ENCODE peak calls at places on chromosomes 11 and 22, in five cellular contexts. N, D, Z, R and P are unnamed samples.

GRCh38 chr22:46517255-46517761 is 20.1 kb downstream of the CELSR1 start:
- DNase-seq in N (no peak), D (no peak), Z (no peak), R (no peak), P (peak)

GRCh38 chr11:35594680-35595079 is 23.6 kb upstream of the FJX1 start:
- DNase-seq in N (no peak), D (no peak), Z (no peak), R (no peak), P (no peak)

GRCh38 chr11:66542362-66542761 is 3.5 kb downstream of the ZDHHC24 start:
- DNase-seq in N (no peak), D (no peak), Z (no peak), R (no peak), P (no peak)

GRCh38 chr11:100964400-100964799 is 165.2 kb downstream of the PGR start:
- DNase-seq in N (no peak), D (no peak), Z (no peak), R (no peak), P (no peak)

GRCh38 chr22:39287076-39287743 is 32.2 kb downstream of the RPL3 start:
- DNase-seq in N (no peak), D (no peak), Z (no peak), R (no peak), P (no peak)

GRCh38 chr11:76695133-76695532 is 24.6 kb upstream of the LRRC32 start:
- DNase-seq in N (no peak), D (no peak), Z (no peak), R (no peak), P (no peak)

GRCh38 chr11:128790200-128790599 is 76.9 kb downstream of the KCNJ1 start:
- DNase-seq in N (no peak), D (no peak), Z (peak), R (peak), P (no peak)

GRCh38 chr11:8262552-8263108 is 1.0 kb downstream of the LMO1 start:
- DNase-seq in N (peak), D (peak), Z (peak), R (peak), P (peak)

GRCh38 chr11:64864135-64864472 is 14.3 kb downstream of the EHD1 start:
- DNase-seq in N (no peak), D (no peak), Z (no peak), R (no peak), P (no peak)

GRCh38 chr11:125190549-125190948 is 26.0 kb downstream of the PKNOX2 start:
- DNase-seq in N (no peak), D (no peak), Z (no peak), R (no peak), P (no peak)

GRCh38 chr11:299951-300735 is 817 bp upstream of the IFITM5 start:
- DNase-seq in N (no peak), D (peak), Z (no peak), R (no peak), P (no peak)
- TF ChIP-seq CTCF in N (no peak), D (peak), Z (no peak), R (peak), P (peak)

GRCh38 chr11:17407575-17407974 is 19.1 kb upstream of the KCNJ11 start:
- DNase-seq in N (no peak), D (no peak), Z (no peak), R (no peak), P (no peak)

GRCh38 chr11:17406818-17407149 is 18.3 kb upstream of the KCNJ11 start:
- DNase-seq in N (no peak), D (no peak), Z (no peak), R (no peak), P (no peak)

GRCh38 chr11:17403977-17404759 is 15.7 kb upstream of the KCNJ11 start:
- DNase-seq in N (no peak), D (no peak), Z (no peak), R (no peak), P (no peak)

GRCh38 chr11:17406082-17406817 is 17.8 kb upstream of the KCNJ11 start:
- DNase-seq in N (no peak), D (no peak), Z (no peak), R (no peak), P (no peak)

DNA sequence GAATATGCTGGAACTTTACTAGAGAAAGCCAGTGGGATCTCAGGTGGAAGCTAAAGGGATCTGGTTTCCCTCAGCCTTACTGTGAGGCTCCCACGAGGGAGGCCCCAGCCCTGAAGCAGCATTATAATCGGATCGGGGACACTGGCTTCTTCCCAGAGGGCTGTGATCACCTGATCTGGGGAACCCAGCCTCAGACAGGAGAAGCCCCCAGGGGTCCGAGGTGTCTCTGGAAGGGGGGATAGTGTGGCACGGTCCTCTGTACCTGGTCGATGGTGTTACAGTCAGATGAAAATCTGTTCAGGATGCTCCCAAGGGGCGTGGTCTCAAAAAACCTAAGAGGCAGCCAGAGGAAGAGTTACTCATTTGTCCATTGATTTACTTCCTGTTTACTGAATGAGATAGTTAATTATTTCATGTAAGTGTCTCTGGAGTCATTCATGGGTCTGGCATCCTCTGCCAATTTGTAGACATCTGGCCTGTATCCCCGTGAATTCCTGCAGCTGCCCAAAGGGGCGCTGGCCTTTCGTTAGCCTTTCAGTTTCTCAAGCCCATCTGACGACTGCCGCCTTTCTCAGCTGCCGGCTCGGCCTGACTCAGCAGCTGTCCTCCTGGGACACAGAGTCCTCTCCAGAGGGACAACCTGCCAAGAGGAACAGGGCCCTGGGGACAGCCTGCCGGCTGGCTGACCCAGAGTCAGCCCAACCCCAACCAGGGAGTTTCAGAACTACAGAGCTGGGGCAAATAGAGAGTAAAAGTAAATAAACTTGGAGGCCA is 17.0 kb upstream of the KCNJ11 start:
- DNase-seq in N (peak), D (peak), Z (no peak), R (peak), P (no peak)
- TF ChIP-seq CTCF in N (no peak), D (peak), Z (no peak), R (peak), P (peak)

DNA sequence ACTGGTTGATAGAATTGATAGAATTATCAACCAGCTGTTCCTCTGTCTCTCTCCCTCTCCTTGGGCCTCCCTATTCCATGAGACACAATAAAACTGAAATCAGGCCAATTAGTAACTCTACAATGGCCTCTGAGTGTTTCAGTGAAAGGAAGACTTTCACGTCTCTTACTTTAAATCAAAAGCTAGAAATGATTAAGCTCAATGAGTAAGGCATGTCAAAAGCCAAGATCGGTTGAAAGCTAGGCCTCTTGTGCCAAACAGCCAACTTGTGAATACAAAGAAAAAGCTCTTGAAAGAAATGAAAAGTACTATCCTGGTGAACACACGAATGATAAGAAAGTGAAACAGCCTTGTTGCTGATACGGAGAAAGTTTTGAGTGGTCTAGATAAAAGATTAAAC is 16.6 kb downstream of the PIH1D2 start:
- DNase-seq in N (no peak), D (no peak), Z (no peak), R (no peak), P (no peak)
- TF ChIP-seq CTCF in N (no peak), D (no peak), Z (no peak), R (no peak), P (no peak)

GRCh38 chr11:92946707-92947106 is 22.7 kb upstream of the MTNR1B start:
- DNase-seq in N (no peak), D (no peak), Z (no peak), R (no peak), P (no peak)

GRCh38 chr11:92939305-92939704 is 30.1 kb upstream of the MTNR1B start:
- DNase-seq in N (no peak), D (no peak), Z (no peak), R (no peak), P (no peak)

DNA sequence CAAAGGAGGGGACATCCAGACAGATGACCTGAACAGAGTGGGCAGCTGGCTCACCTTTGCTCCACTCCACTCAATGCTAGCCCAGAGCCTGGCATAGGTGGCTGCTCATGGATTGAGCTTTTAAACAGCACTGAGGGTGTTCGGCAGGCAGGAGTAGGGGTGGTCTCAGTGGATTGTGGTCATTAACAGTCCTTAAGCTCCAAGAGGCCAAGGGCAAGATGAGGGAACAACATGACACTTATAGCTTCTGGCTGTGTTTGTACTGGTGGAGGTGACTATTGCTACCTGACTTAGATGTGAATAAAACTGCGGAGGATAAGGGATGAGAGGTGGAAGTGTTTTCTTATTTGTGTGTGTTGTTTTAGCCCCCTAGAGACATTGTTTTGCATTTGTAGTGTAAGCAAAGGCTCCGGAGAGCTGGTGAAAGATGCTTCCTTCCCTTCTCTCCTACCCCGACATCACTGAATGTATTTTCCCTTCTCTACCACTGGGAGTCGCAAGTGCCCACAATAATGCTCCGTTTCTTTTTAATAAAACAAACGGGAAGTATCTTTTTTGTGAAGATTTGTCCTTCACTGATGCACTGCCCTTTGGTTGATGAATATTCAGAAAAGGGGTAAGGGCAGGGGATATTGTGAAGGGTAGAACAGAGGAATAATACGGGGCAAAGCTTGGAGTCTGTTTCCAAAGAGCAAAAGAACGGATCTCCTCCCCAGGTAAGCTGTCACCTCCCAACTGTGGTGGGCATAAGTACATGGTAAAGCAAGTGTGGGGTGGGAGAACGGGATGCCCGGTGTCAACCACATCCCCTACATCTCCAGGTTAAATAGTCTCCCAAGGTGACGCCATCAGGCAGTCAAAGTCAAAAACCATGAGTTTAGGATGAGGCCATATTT is 27.5 kb upstream of the MTNR1B start:
- DNase-seq in N (no peak), D (no peak), Z (no peak), R (peak), P (no peak)
- TF ChIP-seq CTCF in N (peak), D (peak), Z (peak), R (peak), P (peak)

GRCh38 chr11:73252577-73253191 is 19.5 kb upstream of the P2RY6 start:
- DNase-seq in N (no peak), D (peak), Z (no peak), R (no peak), P (no peak)
- TF ChIP-seq CTCF in N (no peak), D (peak), Z (no peak), R (peak), P (peak)